ENCODE peak calls at places on chromosomes 6 and 20, in five cellular contexts. F is lower lobe of right lung, T is stomach, U is dorsolateral prefrontal cortex, K is lung. S is an unnamed sample.

GRCh38 chr20:20741067-20742045 is 28.9 kb upstream of the RALGAPA2 start:
- DNase-seq in F (no peak), U (no peak), T (peak; percentile 56), K (peak; percentile 46), S (no peak)

GRCh38 chr6:150016324-150017185 is 8.8 kb downstream of the RAET1L start:
- DNase-seq in U (no peak), T (peak; percentile 67), F (no peak), K (peak; percentile 53), S (peak; percentile 77)

GRCh38 chr20:18165553-18165952 is 27.9 kb downstream of the KAT14 start:
- DNase-seq in F (no peak), U (no peak), T (no peak), K (no peak), S (no peak)

GRCh38 chr6:90068264-90068663 is 174.0 kb downstream of the GJA10 start:
- DNase-seq in F (no peak), U (no peak), T (no peak), K (no peak), S (peak; percentile 79)

GRCh38 chr6:111522393-111523020 is 39.5 kb upstream of the REV3L start:
- DNase-seq in U (no peak), K (no peak), F (no peak), T (no peak), S (no peak)

GRCh38 chr6:2749972-2750600 is 636 bp downstream of the MYLK4 start:
- DNase-seq in K (peak; percentile 65), U (peak; percentile 44), T (peak; percentile 67), F (no peak), S (peak; percentile 75)

GRCh38 chr6:8539446-8539845 is 104.1 kb upstream of the SLC35B3 start:
- DNase-seq in F (no peak), K (no peak), T (no peak), U (no peak), S (peak; percentile 15)

GRCh38 chr6:110513001-110513400 is 36.6 kb upstream of the SLC22A16 start:
- DNase-seq in F (no peak), U (no peak), K (no peak), T (no peak), S (peak; percentile 96)

GRCh38 chr20:50027611-50028105 is 44.9 kb downstream of the SNAI1 start:
- DNase-seq in K (peak; percentile 53), T (no peak), F (no peak), U (peak; percentile 54), S (peak; percentile 94)

GRCh38 chr20:5557123-5557522 is 193.1 kb upstream of the SHLD1 start:
- DNase-seq in U (peak; percentile 30), K (no peak), T (peak; percentile 54), F (no peak), S (peak; percentile 68)

GRCh38 chr20:57664476-57664875 is 44.2 kb upstream of the ZBP1 start:
- DNase-seq in F (peak; percentile 42), U (no peak), T (no peak), K (no peak), S (no peak)

GRCh38 chr20:2470051-2470431 is 548 bp downstream of the SNRPB start:
- DNase-seq in K (no peak), U (no peak), T (no peak), F (no peak), S (peak; percentile 49)

GRCh38 chr20:24134284-24134683 is 145.7 kb upstream of the GGTLC1 start:
- DNase-seq in K (no peak), U (no peak), F (no peak), T (no peak), S (no peak)

GRCh38 chr6:83615025-83615999 is 93.6 kb downstream of the SNAP91 start:
- DNase-seq in K (no peak), F (no peak), T (no peak), U (no peak), S (peak; percentile 55)

GRCh38 chr6:34015576-34015975 is 130.3 kb downstream of the GRM4 start:
- DNase-seq in F (peak; percentile 0), K (no peak), U (no peak), T (no peak), S (peak; percentile 6)

GRCh38 chr6:30625511-30625910 is 1.2 kb upstream of the ATAT1 start:
- DNase-seq in F (no peak), U (no peak), T (no peak), K (no peak), S (no peak)

GRCh38 chr20:40724566-40724965 is 35.5 kb upstream of the MAFB start:
- DNase-seq in U (no peak), K (no peak), T (no peak), F (no peak), S (no peak)

GRCh38 chr20:62065669-62066338 is at the start of gene TAF4:
- DNase-seq in T (peak; percentile 81), F (peak; percentile 84), U (peak; percentile 63), K (peak; percentile 77), S (peak; percentile 74)

GRCh38 chr6:143598466-143599080 is 79.2 kb upstream of the PHACTR2 start:
- DNase-seq in F (no peak), T (no peak), U (no peak), K (no peak), S (no peak)

GRCh38 chr20:4112490-4113420 is 97.4 kb upstream of the RNF24 start:
- DNase-seq in T (peak; percentile 86), F (peak; percentile 57), U (no peak), K (peak; percentile 55), S (peak; percentile 81)

GRCh38 chr20:34410331-34410730 is 47.3 kb downstream of the ITCH start:
- DNase-seq in K (no peak), T (no peak), U (no peak), F (no peak), S (no peak)

DNA sequence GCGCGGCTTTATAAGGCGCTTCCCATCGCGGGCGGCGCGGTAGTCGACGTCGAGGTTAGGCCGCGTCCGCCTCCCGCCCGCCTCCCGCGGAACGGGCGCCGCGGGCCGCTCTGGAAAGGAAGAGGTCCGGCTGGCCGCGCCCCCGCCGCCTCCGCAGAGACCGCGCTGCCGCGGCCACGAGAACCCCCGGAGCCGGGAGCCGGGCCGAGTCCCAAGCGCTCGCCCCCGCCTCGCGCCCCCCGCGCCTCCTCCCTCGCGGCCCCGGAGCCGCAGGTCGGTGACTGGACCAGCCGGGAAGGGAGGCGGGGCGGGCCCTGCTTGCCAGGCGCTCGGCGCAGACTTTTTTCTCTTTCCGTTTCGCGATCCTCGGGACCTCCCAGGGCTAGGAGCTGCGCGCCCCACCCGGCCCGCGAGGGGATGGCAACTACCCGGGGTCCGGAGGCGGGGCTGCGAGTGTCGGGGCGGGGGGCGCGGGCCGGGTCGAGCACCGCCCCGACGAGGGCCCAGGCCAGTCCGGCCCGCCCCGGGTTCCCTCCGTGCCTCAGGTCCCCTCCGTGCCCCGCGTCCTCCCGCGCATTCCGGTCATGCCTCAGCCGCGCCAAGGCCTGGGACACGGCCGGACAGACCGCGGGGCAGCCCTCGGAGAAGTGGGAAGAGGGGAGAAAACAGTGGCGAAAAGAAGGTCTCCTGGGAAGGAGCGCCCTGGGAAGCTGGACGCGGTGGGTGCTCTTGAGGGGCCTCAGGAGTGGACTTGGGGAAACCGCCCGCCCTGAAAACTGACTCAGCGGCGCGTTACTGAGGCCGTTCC is 421 bp upstream of the PXDC1 start:
- DNase-seq in T (peak; percentile 80), F (peak; percentile 92), K (peak; percentile 88), U (peak; percentile 45), S (peak; percentile 93)
- TF ChIP-seq CTCF in T (peak; percentile 48), F (peak; percentile 49), K (peak; percentile 1), U (no peak), S (peak; percentile 14)

DNA sequence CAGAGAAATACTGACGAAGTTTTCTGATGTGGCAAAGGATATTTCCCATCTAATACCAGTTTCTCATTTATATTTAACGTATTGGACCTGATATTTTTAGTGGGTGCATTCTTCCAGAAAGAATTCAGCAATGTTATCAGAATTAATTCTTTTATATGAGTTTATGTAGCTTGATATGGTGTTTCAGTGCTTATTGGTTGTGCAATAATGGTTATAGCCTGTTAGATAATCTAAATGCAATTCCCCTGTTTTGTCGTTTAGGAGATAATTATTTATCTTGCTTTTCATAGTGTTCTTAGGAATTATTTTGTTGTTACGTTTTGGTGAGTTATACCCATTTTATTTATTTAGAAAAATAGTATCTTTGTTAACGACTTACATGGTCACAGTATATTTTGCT is 51.4 kb upstream of the TMEM181 start:
- DNase-seq in K (no peak), U (no peak), F (no peak), T (no peak), S (no peak)
- H3K4me3 ChIP-seq in K (no peak overlapping the region), U (no peak overlapping the region), F (no peak overlapping the region), T (no peak overlapping the region), S (no peak overlapping the region)

DNA sequence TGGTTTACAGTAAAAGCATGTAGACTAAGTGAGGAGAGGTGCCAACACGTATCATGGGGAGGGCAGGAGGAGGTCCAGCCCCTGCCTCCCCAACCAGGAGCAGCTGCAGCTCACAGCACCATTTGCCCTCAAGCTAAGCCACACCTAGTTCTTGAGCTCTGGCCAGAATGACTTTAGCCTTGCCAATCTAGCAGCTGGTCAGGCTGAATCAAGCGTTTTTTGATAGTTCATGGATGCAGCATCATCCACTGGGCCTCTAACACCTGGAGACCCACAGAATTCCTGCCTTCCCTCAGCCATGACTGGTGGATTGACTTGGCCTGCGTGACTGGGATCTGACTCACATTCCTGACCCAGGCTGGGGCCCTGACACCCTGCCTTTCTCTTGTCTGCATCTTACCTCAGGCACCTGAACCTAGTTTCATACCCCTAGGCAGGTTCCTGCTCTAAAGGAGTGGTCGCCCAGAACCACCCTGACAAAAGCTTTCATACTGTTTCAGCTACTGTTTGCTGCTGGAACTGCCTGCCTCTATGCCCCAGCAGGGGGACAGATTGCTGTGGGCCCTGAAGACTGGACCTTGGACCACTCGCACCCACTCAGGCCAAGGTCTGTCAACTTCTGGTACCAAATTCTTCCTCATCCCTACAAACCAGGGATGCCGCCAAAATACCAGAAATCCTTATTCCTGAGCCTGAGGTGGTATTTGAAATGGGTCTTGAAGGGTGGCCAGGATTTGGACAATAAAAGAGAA is 122.3 kb downstream of the QRSL1 start:
- DNase-seq in T (peak; percentile 85), U (no peak), K (no peak), F (no peak), S (no peak)
- TF ChIP-seq CTCF in T (no peak), U (no peak), K (no peak), F (no peak), S (no peak)

DNA sequence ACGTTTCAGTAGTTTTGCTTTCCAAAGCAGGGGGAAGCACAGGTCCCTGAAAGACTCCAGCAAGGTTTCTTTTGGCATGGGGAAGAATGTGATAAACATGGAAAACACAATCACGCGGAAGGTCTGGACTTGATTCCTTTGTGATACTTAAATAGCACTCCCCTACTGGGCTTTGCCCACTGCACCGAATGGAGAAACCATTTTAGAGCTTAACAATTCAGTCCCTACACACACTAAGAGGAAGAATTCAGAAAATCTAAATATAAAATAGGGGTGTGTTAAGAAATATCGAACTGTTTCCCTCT is 71.4 kb upstream of the NHSL1 start:
- DNase-seq in T (no peak), U (no peak), K (no peak), F (no peak), S (no peak)
- H3K4me3 ChIP-seq in T (peak overlapping the region; percentile 41), U (no peak overlapping the region), K (no peak overlapping the region), F (peak overlapping the region; percentile 44), S (no peak overlapping the region)